ENCODE peak calls at places on chromosomes 7 and 10, in seven cellular contexts. N is transverse colon, K is aorta, Q is prostate gland, U is psoas muscle, J is AG04450, L is small intestine. I is an unnamed sample.

GRCh38 chr7:83976302-83976701 is 218.3 kb downstream of the SEMA3A start:
- DNase-seq in K (no peak), L (peak; percentile 34), U (no peak), Q (no peak), J (no peak), N (no peak), I (no peak)

GRCh38 chr7:98459529-98459928 is 58.6 kb upstream of the BAIAP2L1 start:
- DNase-seq in L (no peak), U (no peak), J (no peak), K (no peak), Q (no peak), N (no peak), I (no peak)

GRCh38 chr7:1331576-1332467 is 99.2 kb downstream of the UNCX start:
- DNase-seq in K (no peak), Q (no peak), J (no peak), U (peak; percentile 5), N (no peak), L (no peak), I (no peak)

GRCh38 chr10:89296227-89296648 is 5.6 kb upstream of the IFIT2 start:
- DNase-seq in K (no peak), L (no peak), Q (no peak), J (peak; percentile 46), N (no peak), U (no peak), I (no peak)

GRCh38 chr10:72416661-72417060 is 61.9 kb upstream of the DNAJB12 start:
- DNase-seq in K (no peak), U (no peak), J (no peak), Q (no peak), N (no peak), L (no peak), I (no peak)

GRCh38 chr7:13442226-13442625 is 547.2 kb downstream of the ETV1 start:
- DNase-seq in N (no peak), Q (no peak), J (no peak), K (no peak), L (no peak), U (no peak), I (no peak)

GRCh38 chr7:96344236-96344635 is 22.3 kb upstream of the SLC25A13 start:
- DNase-seq in N (no peak), U (no peak), J (no peak), K (no peak), L (no peak), Q (no peak), I (no peak)

GRCh38 chr7:38438938-38439337 is 165.5 kb upstream of the TARP start:
- DNase-seq in K (no peak), Q (no peak), L (no peak), J (no peak), U (no peak), N (no peak), I (no peak)

GRCh38 chr10:22340362-22341189 is 4.7 kb upstream of the SPAG6 start:
- DNase-seq in Q (peak; percentile 53), L (peak; percentile 75), K (peak; percentile 90), U (peak; percentile 72), N (peak; percentile 65), J (peak; percentile 55), I (peak; percentile 66)

GRCh38 chr7:18508441-18509427 is 13.2 kb downstream of the HDAC9 start:
- DNase-seq in Q (no peak), U (no peak), N (no peak), K (no peak), J (peak; percentile 79), L (no peak), I (no peak)

GRCh38 chr10:3785849-3786290 is 861 bp upstream of the KLF6 start:
- DNase-seq in K (peak; percentile 86), N (peak; percentile 58), J (no peak), L (no peak), Q (no peak), U (peak; percentile 32), I (peak; percentile 58)

GRCh38 chr7:46015107-46015868 is 94.2 kb upstream of the IGFBP3 start:
- DNase-seq in U (peak; percentile 35), J (no peak), Q (no peak), L (peak; percentile 3), K (peak; percentile 68), N (peak; percentile 15), I (peak; percentile 50)

GRCh38 chr10:6044651-6045599 is 17.2 kb downstream of the IL2RA start:
- DNase-seq in K (no peak), N (no peak), U (no peak), L (no peak), Q (no peak), J (no peak), I (peak; percentile 15)

GRCh38 chr7:47148541-47149207 is 433.2 kb downstream of the TNS3 start:
- DNase-seq in N (no peak), U (no peak), L (no peak), K (no peak), Q (no peak), J (no peak), I (no peak)

GRCh38 chr7:24980695-24981543 is 941 bp upstream of the OSBPL3 start:
- DNase-seq in K (peak; percentile 76), U (peak; percentile 18), N (peak; percentile 52), Q (no peak), J (no peak), L (peak; percentile 73), I (peak; percentile 62)

GRCh38 chr7:110922906-110923305 is 168.0 kb upstream of the LRRN3 start:
- DNase-seq in K (no peak), Q (no peak), J (no peak), N (no peak), L (no peak), U (no peak), I (no peak)

GRCh38 chr10:110214380-110214826 is 7.0 kb downstream of the MXI1 start:
- DNase-seq in N (no peak), U (no peak), L (no peak), J (peak; percentile 23), Q (no peak), K (no peak), I (no peak)

GRCh38 chr10:130807096-130807495 is 504.4 kb downstream of the TCERG1L start:
- DNase-seq in Q (no peak), L (no peak), U (no peak), N (no peak), J (no peak), K (no peak), I (no peak)

GRCh38 chr10:93461124-93461806 is 20.9 kb downstream of the MYOF start:
- DNase-seq in U (no peak), J (no peak), Q (no peak), K (no peak), L (no peak), N (no peak), I (no peak)

GRCh38 chr10:10892290-10892875 is 125.3 kb upstream of the CELF2 start:
- DNase-seq in Q (no peak), J (no peak), K (no peak), U (no peak), L (no peak), N (no peak), I (no peak)

GRCh38 chr7:149886018-149886416 is 12.2 kb downstream of the ATP6V0E2 start:
- DNase-seq in U (no peak), J (no peak), K (no peak), Q (no peak), L (no peak), N (no peak), I (no peak)

GRCh38 chr10:93820434-93820833 is 62.7 kb downstream of the LGI1 start:
- DNase-seq in J (no peak), L (peak; percentile 85), U (no peak), N (no peak), Q (no peak), K (no peak), I (no peak)

DNA sequence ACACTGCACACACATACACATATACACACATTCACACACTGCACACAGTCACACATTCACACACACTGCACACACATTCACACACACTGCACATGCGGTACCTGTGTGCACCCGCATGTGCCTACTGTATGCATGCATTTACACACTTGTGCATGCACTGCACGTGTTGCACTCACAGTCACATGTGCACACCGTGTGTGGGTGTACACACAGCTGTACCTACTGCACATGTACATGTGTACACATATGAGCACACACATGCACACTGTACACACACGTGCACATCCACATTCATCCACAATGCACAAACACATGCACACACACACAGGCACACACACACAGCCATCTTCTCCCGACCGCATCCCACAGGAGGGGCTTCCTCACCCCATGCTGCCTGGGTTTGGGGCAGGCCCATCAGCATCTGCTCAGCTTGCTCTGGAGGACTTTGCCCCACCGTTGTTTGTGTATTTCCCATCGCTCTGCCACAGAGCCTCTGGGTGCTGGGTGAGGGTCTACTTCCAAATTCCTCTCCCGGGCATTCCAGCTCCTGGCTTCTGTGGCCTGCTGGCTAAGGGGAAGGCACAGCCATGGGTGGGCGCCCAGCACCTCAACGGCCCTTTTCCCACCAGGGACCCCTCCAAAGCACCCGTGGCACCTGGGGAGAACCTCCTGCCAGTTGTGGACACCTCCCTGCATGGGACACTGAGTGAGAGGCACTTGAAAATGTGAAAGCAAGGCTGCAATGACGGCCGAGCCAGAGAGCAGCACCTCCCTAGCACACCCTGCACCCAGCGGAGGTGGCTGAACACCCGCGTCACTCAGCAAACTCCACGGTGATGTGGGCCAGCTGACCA is 324.3 kb downstream of the PTPRN2 start:
- DNase-seq in K (peak; percentile 48), J (no peak), N (peak; percentile 31), U (no peak), Q (no peak), L (no peak), I (no peak)
- H3K4me3 ChIP-seq in K (no peak overlapping the region), J (no peak overlapping the region), N (peak overlapping the region; percentile 5), U (no peak overlapping the region), Q (no peak overlapping the region), L (peak overlapping the region; percentile 0), I (no peak overlapping the region)

GRCh38 chr7:2864999-2865670 is 21.0 kb upstream of the GNA12 start:
- DNase-seq in K (peak; percentile 82), N (peak; percentile 75), U (peak; percentile 67), J (peak; percentile 42), Q (peak; percentile 48), L (peak; percentile 61), I (peak; percentile 70)
- H3K4me3 ChIP-seq in K (no peak overlapping the region), N (no peak overlapping the region), U (no peak overlapping the region), J (no peak overlapping the region), Q (no peak overlapping the region), L (no peak overlapping the region), I (no peak overlapping the region)

GRCh38 chr10:100129424-100129823 is 47.8 kb upstream of the CPN1 start:
- DNase-seq in Q (no peak), N (no peak), U (no peak), K (no peak), L (no peak), J (no peak), I (no peak)
- H3K4me3 ChIP-seq in Q (no peak overlapping the region), N (no peak overlapping the region), U (no peak overlapping the region), K (no peak overlapping the region), L (no peak overlapping the region), J (no peak overlapping the region), I (no peak overlapping the region)

GRCh38 chr7:73618538-73618937 is 5.8 kb downstream of the MLXIPL start:
- DNase-seq in K (no peak), L (no peak), J (no peak), U (no peak), Q (no peak), N (no peak), I (no peak)

GRCh38 chr7:73622909-73623797 is 1.2 kb downstream of the MLXIPL start:
- DNase-seq in L (peak; percentile 71), Q (no peak), K (peak; percentile 86), J (no peak), N (peak; percentile 37), U (peak; percentile 91), I (peak; percentile 59)

GRCh38 chr7:73623798-73624668 is at the start of gene MLXIPL:
- DNase-seq in K (peak; percentile 91), U (peak; percentile 86), Q (peak; percentile 87), L (peak; percentile 94), J (no peak), N (peak; percentile 91), I (peak; percentile 95)

GRCh38 chr7:73622527-73622908 is 1.8 kb downstream of the MLXIPL start:
- DNase-seq in U (no peak), L (no peak), K (no peak), Q (no peak), N (no peak), J (no peak), I (no peak)

GRCh38 chr7:73621168-73622063 is 2.9 kb downstream of the MLXIPL start:
- DNase-seq in Q (no peak), U (no peak), N (no peak), K (no peak), J (no peak), L (no peak), I (no peak)
- H3K4me3 ChIP-seq in Q (no peak overlapping the region), U (no peak overlapping the region), N (no peak overlapping the region), K (no peak overlapping the region), J (no peak overlapping the region), L (no peak overlapping the region), I (no peak overlapping the region)

I was measured in colonic mucosa.